ENCODE peak calls at places on chromosomes 12 and 14, in four cellular contexts. X is HL-60, L is GM12878, Z is K562. K is an unnamed sample.

GRCh38 chr14:91264151-91265150 is 19.9 kb upstream of the GPR68 start:
- DNase-seq in X (no peak), L (no peak), Z (peak), K (no peak)

GRCh38 chr14:61498811-61499210 is 177.4 kb downstream of the PRKCH start:
- DNase-seq in X (no peak), L (no peak), Z (no peak), K (no peak)

GRCh38 chr12:92971869-92972524 is 42.9 kb upstream of the EEA1 start:
- DNase-seq in X (no peak), L (no peak), Z (no peak), K (no peak)

GRCh38 chr14:69268763-69269162 is 8.8 kb downstream of the GALNT16 start:
- DNase-seq in X (no peak), L (no peak), Z (no peak), K (no peak)

GRCh38 chr12:89863332-89863938 is 154.8 kb upstream of the ATP2B1 start:
- DNase-seq in X (no peak), L (peak), Z (no peak), K (no peak)

GRCh38 chr14:104291123-104292000 is 153.0 kb downstream of the KIF26A start:
- DNase-seq in X (no peak), L (no peak), Z (no peak), K (no peak)

GRCh38 chr12:114636723-114637480 is 47.1 kb downstream of the TBX3 start:
- DNase-seq in X (no peak), L (no peak), Z (peak), K (no peak)

GRCh38 chr12:68281685-68282084 is 28.3 kb upstream of the IL22 start:
- DNase-seq in X (no peak), L (no peak), Z (no peak), K (no peak)

GRCh38 chr12:92146865-92147264 is 1.2 kb upstream of the BTG1 start:
- DNase-seq in X (no peak), L (no peak), Z (no peak), K (no peak)

GRCh38 chr12:50081096-50081808 is 3.9 kb upstream of the SMARCD1 start:
- DNase-seq in X (no peak), L (no peak), Z (no peak), K (no peak)

GRCh38 chr12:76033116-76034001 is 1.8 kb upstream of the PHLDA1 start:
- DNase-seq in X (no peak), L (no peak), Z (no peak), K (no peak)

GRCh38 chr12:71731439-71732356 is 23.0 kb upstream of the RAB21 start:
- DNase-seq in X (no peak), L (no peak), Z (peak), K (no peak)

GRCh38 chr12:93183940-93184663 is 193.6 kb upstream of the NUDT4 start:
- DNase-seq in X (peak), L (peak), Z (peak), K (peak)

GRCh38 chr12:81758421-81759214 is 532 bp downstream of the PPFIA2 start:
- DNase-seq in X (no peak), L (no peak), Z (no peak), K (peak)

GRCh38 chr14:92380131-92380530 is 57.2 kb downstream of the SLC24A4 start:
- DNase-seq in X (no peak), L (no peak), Z (no peak), K (no peak)

GRCh38 chr12:67697443-67697842 is 48.9 kb downstream of the DYRK2 start:
- DNase-seq in X (no peak), L (no peak), Z (no peak), K (no peak)

GRCh38 chr12:66449531-66449930 is 147.2 kb downstream of the HELB start:
- DNase-seq in X (no peak), L (no peak), Z (no peak), K (no peak)

GRCh38 chr12:3578557-3578956 is 87.6 kb downstream of the PRMT8 start:
- DNase-seq in X (no peak), L (no peak), Z (no peak), K (no peak)

GRCh38 chr12:130014485-130014807 is 110.6 kb upstream of the TMEM132D start:
- DNase-seq in X (no peak), L (no peak), Z (no peak), K (no peak)

GRCh38 chr12:119202121-119202527 is 23.4 kb downstream of the HSPB8 start:
- DNase-seq in X (no peak), L (no peak), Z (no peak), K (no peak)

GRCh38 chr14:21057803-21058675 is at the start of gene RNASE8:
- DNase-seq in X (no peak), L (no peak), Z (no peak), K (no peak)

GRCh38 chr12:79439179-79439825 is 251.5 kb downstream of the PAWR start:
- DNase-seq in X (no peak), L (no peak), Z (no peak), K (no peak)

GRCh38 chr12:79434561-79434960 is 256.2 kb downstream of the PAWR start:
- DNase-seq in X (no peak), L (no peak), Z (no peak), K (no peak)

GRCh38 chr12:79441534-79441933 is 249.2 kb downstream of the PAWR start:
- DNase-seq in X (no peak), L (no peak), Z (no peak), K (no peak)

GRCh38 chr12:79435742-79436141 is 255.0 kb downstream of the PAWR start:
- DNase-seq in X (no peak), L (no peak), Z (no peak), K (no peak)

DNA sequence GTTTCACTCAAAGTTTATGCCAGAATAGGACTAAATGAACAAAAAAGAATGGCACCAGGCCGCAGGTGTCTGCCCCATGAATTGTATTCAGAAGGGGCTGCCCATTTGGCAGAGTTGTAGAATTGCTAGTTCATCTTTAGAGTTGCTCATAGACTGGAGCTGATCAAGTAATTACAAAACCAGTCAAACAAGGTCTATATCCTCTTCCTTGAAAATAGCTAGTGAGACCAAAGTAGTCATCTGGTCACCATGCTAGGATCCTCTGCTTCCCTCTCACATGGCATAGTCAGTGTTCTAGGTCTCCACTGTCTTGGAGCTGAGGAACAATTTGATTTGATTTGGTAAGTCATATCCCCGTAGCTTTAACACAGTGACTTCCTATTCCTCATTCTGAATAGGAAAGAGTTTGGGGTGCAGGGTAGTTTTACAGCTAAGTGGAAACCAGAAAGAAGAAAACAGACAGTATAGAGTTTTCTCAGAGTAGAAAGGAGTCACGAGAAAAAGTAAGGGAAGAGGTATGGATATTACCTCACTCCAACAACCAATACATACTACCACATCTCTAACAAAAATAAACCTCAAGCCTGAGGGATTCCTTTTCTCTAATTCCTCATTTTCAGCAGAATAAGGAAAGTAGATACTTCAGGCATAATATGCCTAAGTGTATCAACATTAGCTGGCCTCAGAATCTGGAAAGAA is 252.1 kb downstream of the PAWR start:
- DNase-seq in X (no peak), L (no peak), Z (no peak), K (no peak)
- TF ChIP-seq POLR2AphosphoS5 in X (no peak), L (no peak), Z (no peak), K (no peak)

GRCh38 chr14:53538316-53538851 is 385.3 kb upstream of the DDHD1 start:
- DNase-seq in X (no peak), L (no peak), Z (no peak), K (no peak)

GRCh38 chr14:53547593-53547992 is 394.5 kb upstream of the DDHD1 start:
- DNase-seq in X (no peak), L (no peak), Z (no peak), K (no peak)

GRCh38 chr14:53545217-53545616 is 392.1 kb upstream of the DDHD1 start:
- DNase-seq in X (no peak), L (no peak), Z (no peak), K (no peak)

GRCh38 chr14:53539489-53540126 is 386.5 kb upstream of the DDHD1 start:
- DNase-seq in X (peak), L (peak), Z (peak), K (peak)

GRCh38 chr14:53542692-53543091 is 389.6 kb upstream of the DDHD1 start:
- DNase-seq in X (no peak), L (no peak), Z (no peak), K (no peak)
- TF ChIP-seq SPI1 in X (no peak), L (no peak), Z (no peak), K (no peak)

DNA sequence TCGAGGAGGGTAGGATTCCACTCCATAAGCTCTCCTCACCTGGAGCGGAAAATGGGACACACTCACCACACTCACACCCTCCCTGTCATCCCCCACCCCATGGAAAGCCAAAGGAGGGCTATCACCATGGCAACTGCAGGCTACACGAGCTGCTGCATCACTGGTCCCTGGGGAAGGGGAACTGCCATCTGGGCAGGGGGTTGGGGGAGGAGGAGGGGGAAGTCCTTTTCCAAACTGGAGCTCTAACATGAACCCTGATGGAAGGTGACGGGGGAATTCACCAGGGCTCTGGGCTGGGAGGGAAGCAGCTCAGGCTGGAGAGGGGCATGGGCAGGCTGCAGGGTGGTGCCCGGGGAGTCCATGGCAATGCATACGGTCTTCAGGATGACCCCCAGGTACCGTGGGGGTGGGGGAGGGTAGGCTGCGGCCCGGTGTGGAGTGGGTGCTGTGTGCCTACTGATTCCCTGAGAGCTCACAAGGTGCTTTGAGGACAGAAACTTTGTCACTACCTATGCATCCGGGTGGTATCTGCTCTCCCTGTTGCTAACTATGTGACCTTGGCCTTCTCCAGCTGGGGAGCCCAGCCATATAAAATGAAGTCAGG is 94.5 kb downstream of the LRRC74A start:
- DNase-seq in X (no peak), L (no peak), Z (no peak), K (no peak)
- TF ChIP-seq POLR2AphosphoS5 in X (no peak), L (no peak), Z (no peak), K (no peak)

GRCh38 chr14:37791384-37792036 is 196.1 kb downstream of the TTC6 start:
- DNase-seq in X (no peak), L (no peak), Z (no peak), K (no peak)
- TF ChIP-seq SPI1 in X (no peak), L (no peak), Z (no peak), K (no peak)

DNA sequence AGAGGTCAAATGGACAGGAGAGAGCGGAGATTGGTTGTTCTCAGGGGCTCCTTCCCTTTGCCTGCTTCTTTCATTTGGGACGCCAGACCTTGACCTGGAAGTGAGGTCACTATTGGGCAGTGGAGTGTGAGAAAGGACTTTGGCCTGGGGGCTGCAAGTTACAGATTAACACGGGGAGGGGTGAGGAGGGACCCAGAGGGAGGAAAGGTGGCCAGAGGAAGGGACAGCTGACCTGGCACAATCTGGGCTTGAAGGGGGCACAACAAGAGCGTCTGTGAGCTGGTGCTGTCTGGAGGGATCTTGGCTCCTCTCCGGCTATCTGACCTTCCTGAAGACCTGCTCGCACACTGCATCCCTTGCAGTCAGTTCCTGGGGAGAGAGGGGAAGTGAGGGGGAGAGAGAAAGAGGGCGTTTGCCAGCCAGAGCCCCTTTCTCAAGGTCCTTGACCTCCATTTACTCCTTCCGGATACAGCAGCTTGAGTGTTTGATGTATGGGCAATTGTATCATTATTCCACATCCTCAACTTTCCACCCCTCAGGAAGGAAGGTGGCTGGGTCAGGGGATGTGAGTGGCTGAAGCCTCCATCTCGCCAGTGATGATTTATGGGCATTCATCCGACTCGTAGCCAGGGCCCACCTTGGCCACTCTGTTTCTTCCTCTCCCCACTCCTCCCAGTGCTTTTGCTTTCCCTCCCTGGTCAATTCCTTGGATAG is 4.7 kb downstream of the RBP5 start:
- DNase-seq in X (no peak), L (no peak), Z (peak), K (no peak)
- TF ChIP-seq POLR2AphosphoS5 in X (no peak), L (no peak), Z (no peak), K (no peak)

GRCh38 chr14:64915797-64916196 is 1.5 kb downstream of the CHURC1 start:
- DNase-seq in X (peak), L (no peak), Z (no peak), K (no peak)

GRCh38 chr14:64915025-64915424 is 770 bp downstream of the CHURC1 start:
- DNase-seq in X (no peak), L (no peak), Z (no peak), K (no peak)

GRCh38 chr14:64914237-64914971 is at the start of gene CHURC1:
- DNase-seq in X (peak), L (peak), Z (peak), K (peak)

GRCh38 chr14:64910847-64911495 is 3.3 kb upstream of the CHURC1 start:
- DNase-seq in X (no peak), L (no peak), Z (no peak), K (no peak)

GRCh38 chr14:64912256-64912655 is 2.0 kb upstream of the CHURC1 start:
- DNase-seq in X (no peak), L (no peak), Z (no peak), K (no peak)
- TF ChIP-seq SPI1 in X (no peak), L (no peak), Z (no peak), K (no peak)

DNA sequence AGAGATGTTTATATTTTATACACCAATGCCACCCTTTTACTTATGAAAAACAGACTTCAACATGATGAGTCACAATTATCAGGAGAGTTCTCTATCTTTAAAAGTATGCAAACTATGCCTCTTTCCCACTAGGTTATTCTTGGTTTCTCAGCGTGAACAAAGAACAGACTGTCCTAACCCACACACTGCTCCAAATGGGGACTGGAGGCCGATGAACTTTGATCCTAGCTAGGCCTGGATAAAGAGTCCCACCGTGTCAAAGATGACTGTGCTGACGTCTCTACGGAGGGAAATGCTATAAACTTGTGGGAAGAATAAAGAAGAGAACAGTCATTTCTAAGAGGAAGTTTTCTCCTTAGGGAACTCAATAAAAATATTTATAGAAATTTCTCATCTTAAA is 160.1 kb downstream of the EPS8 start:
- DNase-seq in X (no peak), L (peak), Z (no peak), K (no peak)
- TF ChIP-seq POLR2AphosphoS5 in X (no peak), L (no peak), Z (no peak), K (no peak)

GRCh38 chr12:111437816-111438454 is 32.2 kb downstream of the SH2B3 start:
- DNase-seq in X (peak), L (no peak), Z (no peak), K (no peak)
- TF ChIP-seq SPI1 in X (peak), L (no peak), Z (peak), K (no peak)